ENCODE peak calls at places on chromosomes 7 and 10, in six cellular contexts. D, P, Y, S, H and G are unnamed samples.

GRCh38 chr7:131648491-131648890 is 92.1 kb upstream of the PODXL start:
- DNase-seq in D (no peak), P (no peak), Y (no peak), S (no peak), H (no peak), G (no peak)

GRCh38 chr10:72248477-72249151 is 25.1 kb upstream of the DDIT4 start:
- DNase-seq in D (peak), P (no peak), Y (peak), S (peak), H (no peak), G (peak)

GRCh38 chr7:47278043-47278442 is 303.9 kb downstream of the TNS3 start:
- DNase-seq in D (no peak), P (no peak), Y (no peak), S (no peak), H (no peak), G (no peak)

GRCh38 chr7:33692956-33693355 is 212.4 kb upstream of the BMPER start:
- DNase-seq in D (peak), P (no peak), Y (no peak), S (no peak), H (peak), G (peak)

GRCh38 chr10:123529146-123529760 is 136.9 kb upstream of the GPR26 start:
- DNase-seq in D (no peak), P (no peak), Y (no peak), S (no peak), H (no peak), G (no peak)

GRCh38 chr7:28592861-28593260 is 180.5 kb downstream of the CREB5 start:
- DNase-seq in D (no peak), P (no peak), Y (no peak), S (no peak), H (no peak), G (no peak)

GRCh38 chr10:111598433-111599059 is 521.7 kb downstream of the ADRA2A start:
- DNase-seq in D (peak), P (no peak), Y (peak), S (peak), H (peak), G (peak)

GRCh38 chr10:8956400-8956799 is 901.9 kb downstream of the GATA3 start:
- DNase-seq in D (no peak), P (no peak), Y (no peak), S (no peak), H (no peak), G (no peak)

GRCh38 chr10:16348891-16349290 is 87.9 kb upstream of the PTER start:
- DNase-seq in D (no peak), P (no peak), Y (no peak), S (no peak), H (no peak), G (no peak)

GRCh38 chr7:151754142-151754590 is 122.7 kb downstream of the PRKAG2 start:
- DNase-seq in D (peak), P (no peak), Y (peak), S (no peak), H (peak), G (peak)

GRCh38 chr10:32005050-32005449 is 51.2 kb downstream of the KIF5B start:
- DNase-seq in D (peak), P (no peak), Y (peak), S (peak), H (peak), G (peak)

GRCh38 chr10:99682752-99683151 is 23.4 kb downstream of the ENTPD7 start:
- DNase-seq in D (peak), P (no peak), Y (no peak), S (no peak), H (no peak), G (no peak)

GRCh38 chr10:43380610-43381222 is 9.3 kb downstream of the FXYD4 start:
- DNase-seq in D (no peak), P (no peak), Y (no peak), S (no peak), H (no peak), G (peak)

GRCh38 chr7:29255839-29256782 is 61.5 kb downstream of the CHN2 start:
- DNase-seq in D (peak), P (no peak), Y (no peak), S (no peak), H (no peak), G (no peak)

GRCh38 chr7:32102432-32102851 is 32.2 kb upstream of the PDE1C start:
- DNase-seq in D (no peak), P (no peak), Y (no peak), S (no peak), H (no peak), G (no peak)

GRCh38 chr10:15472431-15473400 is 101.6 kb upstream of the FAM171A1 start:
- DNase-seq in D (no peak), P (no peak), Y (no peak), S (no peak), H (peak), G (peak)